ENCODE peak calls at places on chromosomes 2 and 18, in four cellular contexts. O is SK-N-SH, E is mucosa of gallbladder, W is heart right ventricle. B is an unnamed sample.

GRCh38 chr2:229725716-229726346 is 11.5 kb upstream of the DNER start:
- DNase-seq in O (no peak), E (no peak), W (no peak), B (no peak)

GRCh38 chr18:55635439-55635838 is 47.4 kb upstream of the TCF4 start:
- DNase-seq in O (no peak), E (no peak), W (no peak), B (no peak)

GRCh38 chr2:36088716-36089328 is 266.8 kb upstream of the CRIM1 start:
- DNase-seq in O (no peak), E (no peak), W (no peak), B (no peak)

GRCh38 chr18:51196116-51196810 is 1.2 kb downstream of the MEX3C start:
- DNase-seq in O (no peak), E (peak; percentile 16), W (peak; percentile 42), B (no peak)

GRCh38 chr18:75475228-75475627 is 47.7 kb upstream of the SMIM21 start:
- DNase-seq in O (no peak), E (no peak), W (no peak), B (no peak)

GRCh38 chr2:197191948-197192338 is 118.6 kb downstream of the ANKRD44 start:
- DNase-seq in O (no peak), E (no peak), W (no peak), B (no peak)

GRCh38 chr2:173991857-173992588 is 26.9 kb upstream of the SP3 start:
- DNase-seq in O (peak; percentile 36), E (no peak), W (peak; percentile 57), B (no peak)

GRCh38 chr18:58697131-58697530 is 25.9 kb downstream of the MALT1 start:
- DNase-seq in O (no peak), E (no peak), W (no peak), B (no peak)

GRCh38 chr2:69242651-69243051 is 144.4 kb downstream of the GFPT1 start:
- DNase-seq in O (no peak), E (no peak), W (no peak), B (no peak)

GRCh38 chr18:25743661-25744151 is 346.7 kb downstream of the SS18 start:
- DNase-seq in O (no peak), E (no peak), W (no peak), B (no peak)

GRCh38 chr2:238899386-238899785 is 51.5 kb downstream of the TWIST2 start:
- DNase-seq in O (no peak), E (no peak), W (no peak), B (no peak)

GRCh38 chr2:70898363-70899240 is 37.1 kb upstream of the ATP6V1B1 start:
- DNase-seq in O (no peak), E (no peak), W (no peak), B (no peak)